ENCODE peak calls at places on chromosomes 1 and 21, in nine cellular contexts. I is EH, N is foreskin fibroblast, U is heart left ventricle, K is H9, J is fibroblast of the aortic adventitia, B is DMS153, A is amygdala, R is NCI-H1417 treated with DMSO at 0.1 percent for 48 hours. F is an unnamed sample.

GRCh38 chr1:58739851-58740466 is 40.1 kb upstream of the MYSM1 start:
- DNase-seq in I (peak), N (peak), U (no peak), K (no peak), J (peak), B (peak), A (no peak), R (peak), F (peak)

GRCh38 chr1:23727362-23727811 is 15.9 kb upstream of the ELOA start:
- DNase-seq in I (peak), N (peak), U (peak), K (no peak), J (peak), B (peak), A (peak), R (no peak), F (no peak)

GRCh38 chr1:84481317-84481716 is 2.3 kb downstream of the RPF1 start:
- DNase-seq in I (no peak), N (no peak), U (no peak), K (no peak), J (no peak), B (no peak), A (no peak), R (no peak), F (no peak)

GRCh38 chr1:30929135-30929889 is 20.8 kb upstream of the SDC3 start:
- DNase-seq in I (peak), N (peak), U (no peak), K (peak), J (peak), B (no peak), A (no peak), R (no peak), F (peak)

GRCh38 chr1:49995734-49996133 is 28.0 kb downstream of the AGBL4 start:
- DNase-seq in I (no peak), N (no peak), U (no peak), K (no peak), J (no peak), B (no peak), A (no peak), R (no peak), F (peak)

GRCh38 chr1:231382426-231382825 is 39.7 kb downstream of the EGLN1 start:
- DNase-seq in I (no peak), N (no peak), U (no peak), K (no peak), J (no peak), B (no peak), A (no peak), R (no peak), F (no peak)

GRCh38 chr1:33335020-33335419 is 14.1 kb upstream of the A3GALT2 start:
- DNase-seq in I (no peak), N (no peak), U (no peak), K (no peak), J (peak), B (no peak), A (no peak), R (no peak), F (no peak)

GRCh38 chr1:43919906-43920305 is 13.7 kb upstream of the ARTN start:
- DNase-seq in I (no peak), N (no peak), U (peak), K (no peak), J (no peak), B (no peak), A (no peak), R (no peak), F (no peak)

GRCh38 chr1:172826096-172826741 is 167.3 kb downstream of the FASLG start:
- DNase-seq in I (peak), N (peak), U (no peak), K (no peak), J (peak), B (peak), A (no peak), R (no peak), F (peak)

GRCh38 chr1:183223467-183223866 is 37.4 kb downstream of the LAMC2 start:
- DNase-seq in I (peak), N (no peak), U (no peak), K (no peak), J (no peak), B (no peak), A (no peak), R (no peak), F (no peak)

GRCh38 chr21:41290106-41290799 is 26.3 kb upstream of the FAM3B start:
- DNase-seq in I (no peak), N (no peak), U (no peak), K (no peak), J (no peak), B (no peak), A (no peak), R (no peak), F (peak)

GRCh38 chr1:153699116-153699515 is 20.6 kb downstream of the NPR1 start:
- DNase-seq in I (peak), N (peak), U (no peak), K (no peak), J (peak), B (no peak), A (no peak), R (no peak), F (no peak)

GRCh38 chr1:100034465-100034864 is 64.7 kb downstream of the SLC35A3 start:
- DNase-seq in I (peak), N (no peak), U (no peak), K (no peak), J (peak), B (no peak), A (no peak), R (no peak), F (peak)

GRCh38 chr1:108685524-108685923 is 6.6 kb upstream of the PRPF38B start:
- DNase-seq in I (no peak), N (no peak), U (no peak), K (no peak), J (no peak), B (no peak), A (no peak), R (no peak), F (peak)

GRCh38 chr21:23963454-23963853 is 1643.8 kb downstream of the MRPL39 start:
- DNase-seq in I (no peak), N (no peak), U (no peak), K (no peak), J (no peak), B (peak), A (no peak), R (no peak), F (no peak)

GRCh38 chr1:7669559-7670208 is 101.4 kb upstream of the VAMP3 start:
- DNase-seq in I (peak), N (peak), U (no peak), K (peak), J (peak), B (peak), A (peak), R (peak), F (peak)

GRCh38 chr1:205670611-205671430 is 9.5 kb downstream of the SLC45A3 start:
- DNase-seq in I (no peak), N (no peak), U (no peak), K (no peak), J (no peak), B (no peak), A (no peak), R (no peak), F (peak)

GRCh38 chr1:40185951-40186864 is 25.0 kb downstream of the RLF start:
- DNase-seq in I (peak), N (peak), U (no peak), K (no peak), J (no peak), B (no peak), A (no peak), R (no peak), F (peak)

GRCh38 chr1:203954788-203955552 is 93.6 kb downstream of the SNRPE start:
- DNase-seq in I (no peak), N (no peak), U (no peak), K (no peak), J (no peak), B (no peak), A (no peak), R (no peak), F (peak)

GRCh38 chr1:228030451-228031201 is 23.8 kb downstream of the WNT3A start:
- DNase-seq in I (no peak), N (no peak), U (no peak), K (peak), J (no peak), B (no peak), A (no peak), R (no peak), F (no peak)

GRCh38 chr1:6521502-6521901 is 30.0 kb upstream of the PLEKHG5 start:
- DNase-seq in I (peak), N (no peak), U (no peak), K (no peak), J (no peak), B (no peak), A (no peak), R (no peak), F (no peak)

GRCh38 chr1:50611675-50612074 is 188.4 kb upstream of the DMRTA2 start:
- DNase-seq in I (no peak), N (no peak), U (no peak), K (no peak), J (no peak), B (no peak), A (no peak), R (no peak), F (no peak)

GRCh38 chr1:119968068-119968492 is 71.8 kb upstream of the ADAM30 start:
- DNase-seq in I (peak), N (no peak), U (peak), K (peak), J (peak), B (peak), A (no peak), R (no peak), F (peak)

GRCh38 chr1:37513795-37514349 is 694 bp downstream of the MEAF6 start:
- DNase-seq in I (peak), N (no peak), U (peak), K (peak), J (no peak), B (no peak), A (no peak), R (no peak), F (peak)

GRCh38 chr1:7576946-7577657 is 194.0 kb upstream of the VAMP3 start:
- DNase-seq in I (peak), N (no peak), U (peak), K (peak), J (no peak), B (no peak), A (no peak), R (no peak), F (peak)

GRCh38 chr1:203508463-203508862 is 14.5 kb downstream of the OPTC start:
- DNase-seq in I (no peak), N (no peak), U (peak), K (peak), J (no peak), B (no peak), A (no peak), R (no peak), F (no peak)

GRCh38 chr21:25967566-25968438 is 202.8 kb downstream of the APP start:
- DNase-seq in I (peak), N (no peak), U (no peak), K (no peak), J (peak), B (no peak), A (no peak), R (no peak), F (no peak)

GRCh38 chr1:46812065-46812750 is 13.4 kb downstream of the CYP4B1 start:
- DNase-seq in I (no peak), N (no peak), U (peak), K (no peak), J (no peak), B (no peak), A (no peak), R (no peak), F (no peak)

GRCh38 chr1:54356680-54357147 is 49.5 kb downstream of the SSBP3 start:
- DNase-seq in I (no peak), N (no peak), U (no peak), K (no peak), J (no peak), B (no peak), A (no peak), R (no peak), F (no peak)

GRCh38 chr1:12546771-12547585 is 71.0 kb downstream of the DHRS3 start:
- DNase-seq in I (no peak), N (no peak), U (peak), K (no peak), J (peak), B (no peak), A (no peak), R (no peak), F (no peak)

GRCh38 chr1:55275151-55275748 is 60.1 kb upstream of the USP24 start:
- DNase-seq in I (no peak), N (no peak), U (no peak), K (no peak), J (peak), B (no peak), A (peak), R (no peak), F (peak)

GRCh38 chr1:66380452-66381212 is 153.3 kb upstream of the SGIP1 start:
- DNase-seq in I (peak), N (no peak), U (no peak), K (no peak), J (peak), B (no peak), A (no peak), R (no peak), F (no peak)